ENCODE peak calls at places on chromosomes 2 and 18, in four cellular contexts. L is K562, O is HCT116, B is HepG2. Q is an unnamed sample.
A peak's percentile ranks its signal among the peaks of the same experiment; 100 is the strongest.

GRCh38 chr2:36403675-36404230 is 48.2 kb downstream of the CRIM1 start:
- DNase-seq in L (peak; percentile 2), O (peak; percentile 86), B (peak; percentile 65), Q (no peak)

GRCh38 chr2:50347355-50348044 is 684.4 kb downstream of the NRXN1 start:
- DNase-seq in O (no peak), B (no peak), L (no peak), Q (peak; percentile 69)

GRCh38 chr2:237570776-237571335 is 4.5 kb downstream of the PRLH start:
- DNase-seq in O (no peak), B (no peak), L (no peak), Q (no peak)

GRCh38 chr2:5981241-5982055 is 289.3 kb downstream of the SOX11 start:
- DNase-seq in O (no peak), B (no peak), L (no peak), Q (peak; percentile 78)

GRCh38 chr2:33411765-33412164 is 64.7 kb upstream of the RASGRP3 start:
- DNase-seq in L (no peak), O (no peak), B (peak; percentile 15), Q (no peak)

GRCh38 chr2:54966165-54966819 is 84.0 kb downstream of the RTN4 start:
- DNase-seq in O (no peak), B (no peak), L (no peak), Q (no peak)

GRCh38 chr2:231786917-231787292 is 660 bp downstream of the COPS7B start:
- DNase-seq in O (no peak), L (no peak), B (no peak), Q (no peak)

GRCh38 chr2:231099918-231100317 is 24.9 kb downstream of the HTR2B start:
- DNase-seq in L (peak; percentile 22), O (no peak), B (no peak), Q (no peak)

GRCh38 chr2:158124896-158125295 is 23.2 kb downstream of the UPP2 start:
- DNase-seq in B (no peak), O (no peak), L (no peak), Q (no peak)

GRCh38 chr2:121356058-121356640 is 71.1 kb upstream of the TFCP2L1 start:
- DNase-seq in L (peak; percentile 69), O (peak; percentile 48), B (peak; percentile 55), Q (peak; percentile 63)

GRCh38 chr2:179556425-179556824 is 291.8 kb upstream of the SESTD1 start:
- DNase-seq in O (no peak), B (no peak), L (no peak), Q (no peak)

GRCh38 chr18:35032113-35032512 is 9.1 kb upstream of the MAPRE2 start:
- DNase-seq in O (no peak), B (no peak), L (no peak), Q (no peak)

GRCh38 chr2:235810297-235810696 is 316.5 kb downstream of the AGAP1 start:
- DNase-seq in L (no peak), B (no peak), O (no peak), Q (no peak)

GRCh38 chr2:29186812-29187211 is 71.6 kb downstream of the CLIP4 start:
- DNase-seq in O (no peak), B (no peak), L (no peak), Q (no peak)
- TF ChIP-seq MAX in O (no peak), B (no peak), L (no peak), Q (no peak)

DNA sequence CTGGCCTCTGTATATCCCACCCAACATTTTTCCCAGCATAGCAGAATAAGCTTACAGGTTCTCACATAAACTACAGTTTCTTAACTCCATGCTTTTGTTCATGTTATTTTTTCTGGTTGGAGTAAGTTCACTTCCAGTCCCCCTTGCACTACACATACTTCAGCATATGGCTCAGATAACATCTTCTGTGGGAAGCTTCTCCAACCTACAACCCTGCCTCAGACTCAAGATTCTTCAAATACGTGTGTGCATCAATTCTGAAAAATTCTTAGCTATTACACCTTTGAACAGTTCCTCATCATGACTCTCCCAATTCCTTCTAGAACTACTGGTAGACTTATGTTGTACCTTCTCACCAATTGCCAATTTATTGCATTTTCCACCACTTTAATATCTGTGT is 7.5 kb upstream of the CPLX4 start:
- DNase-seq in L (no peak), O (no peak), B (no peak), Q (no peak)
- TF ChIP-seq ELF1 in L (no peak), O (no peak), B (no peak), Q (no peak)

DNA sequence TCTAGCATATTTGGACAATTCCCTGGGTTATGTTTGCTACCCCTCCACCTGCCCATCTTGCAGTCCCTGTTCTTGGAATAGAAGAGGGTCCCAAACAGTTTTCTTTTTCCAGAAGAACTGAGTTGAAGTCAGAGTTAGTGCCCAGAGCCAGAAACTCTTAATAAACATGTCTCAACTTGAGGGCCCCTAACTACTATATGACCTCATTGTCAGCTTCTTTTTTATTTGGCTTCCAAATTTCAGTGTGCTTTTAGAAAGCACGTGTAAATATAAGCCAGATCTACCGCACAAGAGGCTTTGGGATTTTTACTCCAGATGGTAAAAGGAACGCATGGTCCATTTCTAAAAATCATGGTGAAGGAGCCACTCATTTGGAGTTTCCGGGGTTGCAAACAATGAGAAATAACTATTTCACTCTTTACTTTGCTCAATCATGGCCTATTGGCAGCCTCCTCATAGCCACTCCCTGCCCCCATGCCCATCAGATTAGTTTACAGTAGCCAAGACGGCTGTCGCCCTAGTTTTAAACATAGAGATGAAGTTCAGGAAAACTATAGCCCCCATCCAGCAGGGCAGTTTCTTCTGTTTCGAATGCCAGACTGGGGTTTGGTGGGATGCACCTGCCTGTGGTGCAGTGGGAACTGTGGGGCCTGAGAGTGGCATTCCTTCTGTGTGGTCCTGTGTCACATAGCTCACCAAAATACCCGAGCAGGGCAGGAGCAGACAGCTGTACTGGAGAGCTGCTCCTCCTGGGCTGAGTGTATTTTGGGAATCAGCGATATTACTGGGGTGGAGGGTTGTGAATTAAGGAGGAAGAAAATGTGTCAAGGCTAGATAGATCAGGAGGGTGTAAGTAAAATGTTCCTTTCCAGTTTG is 1.7 kb downstream of the MAPRE3 start:
- DNase-seq in O (no peak), B (no peak), L (peak; percentile 46), Q (no peak)
- H3K9ac ChIP-seq in O (no peak overlapping the region), B (no peak overlapping the region), L (peak overlapping the region; percentile 92), Q (no peak overlapping the region)

GRCh38 chr18:55546873-55547704 is 40.9 kb downstream of the TCF4 start:
- DNase-seq in B (no peak), L (peak; percentile 12), O (no peak), Q (no peak)
- TF ChIP-seq MAX in B (no peak), L (no peak), O (no peak), Q (peak; percentile 12)